ENCODE peak calls at places on chromosomes 3 and 15, in five cellular contexts. E, X, S, M and T are unnamed samples.

GRCh38 chr3:173529062-173529711 is 131.6 kb downstream of the NLGN1 start:
- DNase-seq in E (no peak), M (no peak), S (peak; percentile 3), X (no peak), T (no peak)

GRCh38 chr15:86915811-86916331 is 836.2 kb downstream of the AGBL1 start:
- DNase-seq in X (no peak), M (peak; percentile 28), S (peak; percentile 3), E (peak; percentile 33), T (peak; percentile 41)

GRCh38 chr15:33360876-33361275 is 50.1 kb downstream of the RYR3 start:
- DNase-seq in X (no peak), M (no peak), S (no peak), E (no peak), T (no peak)

GRCh38 chr3:149596136-149596770 is 61.6 kb downstream of the WWTR1 start:
- DNase-seq in E (no peak), S (no peak), M (no peak), X (no peak), T (peak; percentile 41)

GRCh38 chr3:157104928-157105652 is 54.9 kb downstream of the CCNL1 start:
- DNase-seq in E (no peak), M (no peak), S (no peak), X (peak; percentile 69), T (no peak)

GRCh38 chr15:52486003-52486996 is 42.4 kb downstream of the MYO5A start:
- DNase-seq in S (no peak), E (no peak), M (no peak), X (no peak), T (no peak)

GRCh38 chr3:99901200-99901926 is 83.7 kb downstream of the CMSS1 start:
- DNase-seq in M (no peak), X (no peak), S (no peak), E (no peak), T (no peak)

GRCh38 chr3:160205606-160206005 is 19.6 kb upstream of the C3orf80 start:
- DNase-seq in E (no peak), M (no peak), S (no peak), X (no peak), T (no peak)

GRCh38 chr3:177906573-177907229 is 629.5 kb upstream of the KCNMB2 start:
- DNase-seq in E (no peak), S (no peak), X (no peak), M (no peak), T (no peak)

GRCh38 chr15:87816811-87817210 is 439.7 kb downstream of the NTRK3 start:
- DNase-seq in S (peak; percentile 40), M (no peak), X (no peak), E (no peak), T (peak; percentile 18)

GRCh38 chr3:138863776-138864113 is 29.0 kb upstream of the PIK3CB start:
- DNase-seq in M (no peak), X (no peak), E (no peak), S (no peak), T (no peak)

GRCh38 chr3:138861755-138862333 is 27.1 kb upstream of the PIK3CB start:
- DNase-seq in E (no peak), M (no peak), X (peak; percentile 57), S (peak; percentile 76), T (no peak)

GRCh38 chr3:138862531-138862923 is 27.8 kb upstream of the PIK3CB start:
- DNase-seq in X (peak; percentile 49), E (no peak), M (no peak), S (no peak), T (no peak)

GRCh38 chr3:138867996-138868395 is 33.3 kb upstream of the PIK3CB start:
- DNase-seq in M (no peak), S (no peak), X (no peak), E (no peak), T (no peak)

GRCh38 chr3:138862924-138863775 is 28.4 kb upstream of the PIK3CB start:
- DNase-seq in S (peak; percentile 65), E (peak; percentile 43), M (no peak), X (peak; percentile 53), T (peak; percentile 45)
- TF ChIP-seq POLR2A in S (no peak), E (no peak), M (no peak), X (no peak), T (no peak)

DNA sequence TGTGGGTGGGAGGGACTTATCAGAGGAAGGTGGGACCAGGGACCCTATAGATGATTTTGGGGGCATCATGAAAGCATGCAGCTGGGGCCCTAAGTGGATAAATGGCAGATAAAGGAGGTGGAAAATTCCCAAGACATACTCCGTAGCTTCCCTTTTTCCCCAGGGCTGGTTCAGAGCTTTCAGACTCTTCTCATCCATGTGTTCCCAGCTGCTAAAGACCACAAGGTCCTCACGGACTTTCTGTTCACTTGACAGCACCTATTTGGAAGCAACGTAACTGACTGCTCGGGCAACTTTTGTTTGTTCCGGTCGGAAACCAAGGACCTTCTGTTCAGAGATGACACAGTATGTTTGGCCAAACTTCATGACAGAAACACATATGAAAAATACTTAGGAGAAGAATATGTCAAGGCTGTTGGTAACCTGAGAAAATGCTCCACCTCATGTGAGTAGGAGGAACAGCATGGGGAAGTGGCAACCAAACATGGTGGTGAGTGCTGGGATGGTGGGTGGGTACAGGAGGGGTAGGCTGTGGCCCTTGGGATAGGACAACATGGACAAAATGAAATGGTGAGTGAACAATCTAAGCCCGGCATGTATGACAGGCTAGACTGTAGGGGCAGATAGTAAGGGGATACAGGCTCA is 28.7 kb upstream of the SRPRB start:
- DNase-seq in M (no peak), E (no peak), S (no peak), X (no peak), T (no peak)
- TF ChIP-seq POLR2A in M (no peak), E (no peak), S (no peak), X (no peak), T (no peak)

GRCh38 chr3:48919215-48920138 is 835 bp downstream of the ARIH2 start:
- DNase-seq in S (peak; percentile 50), M (no peak), X (no peak), E (peak; percentile 41), T (peak; percentile 49)

GRCh38 chr3:48915296-48915695 is 3.3 kb upstream of the ARIH2 start:
- DNase-seq in E (no peak), X (no peak), M (no peak), S (no peak), T (no peak)

DNA sequence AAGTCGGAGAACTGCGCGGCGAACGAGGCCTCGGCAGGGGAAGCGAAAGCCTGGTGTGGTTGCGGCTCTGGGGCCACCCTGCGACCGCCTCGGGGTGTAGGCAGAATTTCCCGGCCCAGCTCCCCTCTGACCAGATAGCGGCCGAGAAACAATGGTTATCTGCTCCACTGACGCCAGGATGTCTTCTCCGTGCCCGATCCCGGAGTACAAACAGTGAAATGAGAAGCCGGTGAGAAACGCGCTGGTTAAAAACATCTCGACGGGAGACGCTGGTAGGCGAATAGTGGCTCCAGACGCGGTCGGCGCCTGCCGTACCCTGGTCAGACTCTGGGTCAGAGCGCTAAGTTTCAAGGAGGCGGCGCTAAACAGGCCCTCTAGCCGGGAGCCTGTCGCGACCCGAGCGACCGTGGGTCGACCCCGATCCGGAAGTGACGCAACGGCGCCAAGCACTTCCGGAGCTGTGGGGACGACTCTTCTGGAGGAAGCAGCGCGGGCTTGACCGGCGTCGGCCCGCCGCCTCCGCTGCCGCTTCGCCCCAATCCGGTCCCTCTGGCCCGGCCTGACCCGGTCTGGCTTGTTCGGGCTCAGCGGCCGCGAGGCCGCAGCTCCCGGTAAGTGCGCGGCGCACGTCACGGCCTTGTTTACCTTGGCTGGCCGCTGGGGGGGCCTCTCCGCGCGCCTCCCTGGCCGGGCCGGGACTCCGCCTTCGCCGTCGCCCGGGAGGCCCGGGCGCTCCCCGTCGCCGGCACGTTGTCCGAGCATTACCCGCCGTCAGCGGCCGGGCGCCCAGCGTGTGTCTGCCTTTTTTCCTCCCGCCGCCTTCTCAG is at the start of gene ARIH2:
- DNase-seq in X (peak; percentile 90), S (peak; percentile 95), M (peak; percentile 93), E (peak; percentile 95), T (peak; percentile 93)
- TF ChIP-seq POLR2A in X (no peak), S (peak; percentile 92), M (peak; percentile 61), E (no peak), T (peak; percentile 86)

GRCh38 chr15:90884719-90885431 is 571 bp downstream of the FES start:
- DNase-seq in M (no peak), X (no peak), S (no peak), E (no peak), T (no peak)

GRCh38 chr15:90882781-90883525 is 1.4 kb upstream of the FES start:
- DNase-seq in E (no peak), X (no peak), M (no peak), S (no peak), T (no peak)

GRCh38 chr15:90885432-90886290 is 1.4 kb downstream of the FES start:
- DNase-seq in X (peak; percentile 96), E (peak; percentile 80), S (no peak), M (peak; percentile 81), T (peak; percentile 68)

GRCh38 chr15:90883526-90883931 is 775 bp upstream of the FES start:
- DNase-seq in E (no peak), X (no peak), S (no peak), M (no peak), T (no peak)

DNA sequence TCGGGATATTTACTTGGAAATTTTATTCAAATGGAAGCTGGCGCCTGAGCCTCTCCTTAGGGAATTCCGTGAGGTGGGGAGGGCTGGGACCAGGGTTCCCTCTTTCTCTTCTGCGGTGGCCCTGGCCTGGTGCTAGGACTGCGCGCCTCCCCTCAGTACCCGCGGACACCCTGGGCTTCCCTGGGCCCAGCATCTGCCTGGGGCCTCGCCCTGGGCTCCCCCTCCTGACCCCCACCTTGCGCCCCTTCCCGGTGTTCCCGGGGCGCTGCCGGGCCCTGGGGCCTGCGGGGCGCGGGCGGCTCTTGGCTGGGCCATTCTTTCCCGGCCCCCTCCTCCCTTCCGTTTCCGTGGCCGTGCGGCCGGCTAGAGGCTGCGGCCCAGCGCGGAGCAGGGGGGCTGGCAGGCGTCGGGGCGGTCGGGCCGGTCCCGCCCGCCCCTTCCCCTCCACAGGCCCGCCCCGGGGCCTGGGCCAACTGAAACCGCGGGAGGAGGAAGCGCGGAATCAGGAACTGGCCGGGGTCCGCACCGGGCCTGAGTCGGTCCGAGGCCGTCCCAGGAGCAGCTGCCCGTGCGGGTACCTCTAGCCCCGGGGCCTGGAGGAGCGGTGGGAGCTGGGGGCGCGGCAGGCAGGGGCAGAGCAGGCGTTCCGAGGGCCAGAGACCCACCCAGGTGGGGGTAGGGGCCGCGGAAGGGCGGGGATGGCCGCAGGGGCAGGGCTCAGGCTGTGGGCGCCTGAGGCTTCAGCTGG is at the start of gene FES:
- DNase-seq in M (peak; percentile 77), S (no peak), E (peak; percentile 86), X (peak; percentile 79), T (peak; percentile 59)
- TF ChIP-seq POLR2A in M (peak; percentile 74), S (no peak), E (no peak), X (no peak), T (peak; percentile 39)

GRCh38 chr3:113947372-113948014 is at the start of gene ZDHHC23:
- DNase-seq in S (peak; percentile 80), X (peak; percentile 82), M (peak; percentile 70), E (peak; percentile 76), T (peak; percentile 75)
- TF ChIP-seq POLR2A in S (no peak), X (no peak), M (no peak), E (no peak), T (no peak)

DNA sequence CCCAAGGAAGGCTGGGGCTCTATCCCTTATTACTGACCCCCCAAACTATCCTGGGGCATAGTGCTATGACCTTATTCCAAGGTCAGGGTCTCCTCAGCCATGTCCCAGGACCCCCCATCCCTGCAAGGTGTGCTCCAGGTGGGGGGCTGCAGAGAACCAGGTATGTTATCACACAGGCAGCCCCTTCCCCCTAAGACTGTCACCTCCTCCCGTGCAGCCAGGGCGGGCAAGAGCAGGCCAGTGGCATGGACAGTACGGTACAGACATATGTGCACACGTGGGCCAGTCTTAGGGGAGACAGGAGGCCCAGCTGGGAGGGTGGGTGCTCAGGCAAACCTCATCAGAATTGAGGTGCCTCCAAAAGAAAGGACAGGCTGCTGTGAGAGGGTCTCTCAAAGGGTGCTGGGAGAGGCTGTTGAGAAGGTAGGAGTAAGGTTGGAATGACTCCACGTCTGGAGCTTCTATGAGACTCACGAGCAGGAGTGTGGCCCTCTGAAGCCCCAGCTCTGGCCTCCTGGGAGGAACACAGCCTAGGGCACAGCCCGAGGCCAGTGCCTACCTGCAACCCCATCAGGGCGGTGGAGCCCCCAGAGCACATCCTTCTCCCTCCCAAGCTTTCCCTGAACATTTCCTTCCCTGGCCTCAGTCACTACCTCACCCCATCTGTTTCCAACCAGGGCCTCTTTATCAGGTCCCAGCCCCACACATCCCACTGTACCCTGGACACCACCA is 1.7 kb upstream of the COL7A1 start:
- DNase-seq in X (no peak), E (no peak), M (no peak), S (no peak), T (no peak)
- TF ChIP-seq POLR2A in X (no peak), E (no peak), M (no peak), S (no peak), T (no peak)